ENCODE peak calls at places on chromosomes 1 and 21, in four cellular contexts. B is fibroblast of mammary gland, C is tibial artery, L is Panc1. X is an unnamed sample.

GRCh38 chr1:208936431-208936830 is 647.1 kb upstream of the CAMK1G start:
- DNase-seq in L (no peak), B (no peak), C (no peak), X (no peak)

GRCh38 chr21:34926784-34927548 is 122.1 kb downstream of the RUNX1 start:
- DNase-seq in B (peak), C (peak), L (no peak), X (peak)

GRCh38 chr21:42176864-42177263 is 42.1 kb upstream of the ABCG1 start:
- DNase-seq in L (no peak), B (peak), C (no peak), X (no peak)

GRCh38 chr1:115929846-115930245 is 46.5 kb upstream of the SLC22A15 start:
- DNase-seq in C (no peak), L (no peak), B (peak), X (peak)

GRCh38 chr1:243748706-243749283 is 101.2 kb downstream of the AKT3 start:
- DNase-seq in L (peak), C (no peak), B (peak), X (peak)

GRCh38 chr1:229253170-229253974 is 17.5 kb upstream of the RAB4A start:
- DNase-seq in C (no peak), B (peak), L (no peak), X (peak)

GRCh38 chr1:64320899-64321624 is 117.6 kb downstream of the UBE2U start:
- DNase-seq in C (no peak), L (no peak), B (peak), X (no peak)

GRCh38 chr1:169779970-169780369 is 14.7 kb downstream of the METTL18 start:
- DNase-seq in C (no peak), L (no peak), B (peak), X (peak)

GRCh38 chr1:19450811-19451564 is 34.4 kb downstream of the CAPZB start:
- DNase-seq in C (peak), L (no peak), B (peak), X (peak)

GRCh38 chr1:52913014-52913413 is 8.5 kb downstream of the ECHDC2 start:
- DNase-seq in B (no peak), C (no peak), L (no peak), X (no peak)

GRCh38 chr1:41859686-41860085 is 59.0 kb downstream of the HIVEP3 start:
- DNase-seq in B (no peak), C (no peak), L (no peak), X (no peak)

GRCh38 chr1:119217429-119217828 is 77.0 kb upstream of the WARS2 start:
- DNase-seq in B (no peak), C (no peak), L (no peak), X (no peak)

GRCh38 chr1:69313118-69313517 is 254.6 kb upstream of the LRRC7 start:
- DNase-seq in B (no peak), C (no peak), L (no peak), X (no peak)

GRCh38 chr1:29753244-29753643 is 516.9 kb downstream of the PTPRU start:
- DNase-seq in L (no peak), C (no peak), B (no peak), X (no peak)

GRCh38 chr1:103942029-103942428 is 192.3 kb downstream of the AMY1C start:
- DNase-seq in L (no peak), B (no peak), C (no peak), X (no peak)

GRCh38 chr1:34770891-34771508 is 10.0 kb upstream of the GJB3 start:
- DNase-seq in C (no peak), B (no peak), L (no peak), X (no peak)

GRCh38 chr1:226209307-226210059 is 14.0 kb upstream of the MIXL1 start:
- DNase-seq in C (no peak), L (no peak), B (no peak), X (no peak)

GRCh38 chr21:39633043-39633442 is 20.3 kb downstream of the B3GALT5 start:
- DNase-seq in C (no peak), L (no peak), B (peak), X (peak)

GRCh38 chr1:87084247-87084836 is 169.9 kb downstream of the HS2ST1 start:
- DNase-seq in B (peak), C (no peak), L (no peak), X (peak)

GRCh38 chr1:208510192-208510952 is 266.2 kb upstream of the PLXNA2 start:
- DNase-seq in B (no peak), L (no peak), C (no peak), X (peak)

GRCh38 chr1:101388904-101389546 is 152.2 kb downstream of the S1PR1 start:
- DNase-seq in C (no peak), B (peak), L (no peak), X (peak)

GRCh38 chr21:41698071-41698470 is 68.8 kb downstream of the RIPK4 start:
- DNase-seq in B (no peak), C (no peak), L (no peak), X (no peak)

GRCh38 chr21:46008893-46009635 is 27.5 kb downstream of the COL6A1 start:
- DNase-seq in B (no peak), L (no peak), C (no peak), X (no peak)

GRCh38 chr21:36470294-36470693 is 9.6 kb downstream of the CLDN14 start:
- DNase-seq in C (no peak), B (no peak), L (no peak), X (peak)

GRCh38 chr1:224879404-224879803 is 50.1 kb upstream of the DNAH14 start:
- DNase-seq in L (no peak), C (no peak), B (peak), X (peak)

GRCh38 chr1:2215329-2215728 is 12.8 kb upstream of the SKI start:
- DNase-seq in B (no peak), C (no peak), L (no peak), X (no peak)

GRCh38 chr1:35725591-35725990 is 6.9 kb upstream of the C1orf216 start:
- DNase-seq in L (no peak), B (peak), C (no peak), X (peak)

GRCh38 chr21:14383596-14384210 is 757 bp upstream of the HSPA13 start:
- DNase-seq in B (peak), C (no peak), L (no peak), X (no peak)

DNA sequence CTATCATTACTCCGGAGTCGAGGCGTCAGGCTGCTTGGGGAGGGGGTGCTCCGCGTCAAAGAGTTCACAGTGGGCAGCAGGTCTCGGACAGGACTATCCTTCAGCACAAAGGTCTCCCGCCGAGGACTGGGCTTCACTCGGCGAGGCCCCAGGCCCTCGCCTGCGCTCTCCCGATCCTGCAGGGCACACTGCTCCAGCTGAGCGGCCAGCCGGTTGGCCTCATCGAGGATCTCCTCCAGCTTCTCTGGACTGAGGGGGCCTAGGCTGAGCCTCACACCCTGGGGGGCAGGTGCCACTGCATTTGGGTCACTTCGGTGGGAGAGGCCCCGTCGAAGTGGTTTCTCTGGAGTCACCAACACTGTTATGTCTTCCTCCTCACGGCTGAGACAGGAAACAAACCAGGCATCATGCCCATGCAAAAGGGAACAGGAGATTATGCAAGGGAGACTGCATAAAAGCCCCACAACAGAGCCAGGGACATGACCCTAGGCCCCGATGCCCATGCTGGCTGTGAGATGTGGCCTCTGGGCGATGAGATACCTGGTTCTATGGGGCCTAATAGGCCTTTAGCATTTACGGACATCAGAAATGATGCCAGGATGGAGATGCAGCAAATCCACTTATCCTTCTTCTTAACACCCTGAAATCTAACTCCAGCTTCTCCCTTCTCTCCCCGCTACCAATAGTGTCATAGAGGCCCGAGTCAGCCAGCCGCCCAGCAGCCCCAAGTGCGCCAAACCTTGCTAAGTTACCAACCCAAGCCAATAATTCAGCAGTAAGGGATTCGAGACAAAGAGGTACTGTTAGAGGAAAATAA is 1.1 kb downstream of the PSRC1 start:
- DNase-seq in B (peak), C (no peak), L (no peak), X (no peak)
- H3K4me3 ChIP-seq in B (peak), C (peak), L (peak), X (peak)

DNA sequence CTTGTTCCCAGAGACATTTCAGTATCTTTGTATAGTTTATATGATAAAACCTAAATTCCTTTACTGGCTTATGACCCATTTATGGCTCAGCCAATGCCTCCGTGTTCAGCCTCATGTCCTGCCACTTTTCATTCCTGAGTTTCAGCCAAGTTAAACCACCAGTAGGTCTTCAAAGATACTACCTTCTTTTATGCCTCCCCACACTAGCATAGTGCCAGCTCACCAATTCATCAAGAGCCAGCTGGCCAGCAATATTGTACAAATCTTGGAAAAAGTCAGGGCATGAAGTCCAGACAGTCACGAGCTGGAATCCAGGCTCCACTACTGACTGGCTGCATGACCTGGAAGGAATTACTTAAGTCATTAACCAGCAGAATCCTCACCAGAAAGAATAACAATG is 446.0 kb downstream of the GPATCH2 start:
- DNase-seq in C (no peak), L (no peak), B (no peak), X (no peak)
- TF ChIP-seq CTCF in C (no peak), L (no peak), B (no peak), X (no peak)

GRCh38 chr1:6419803-6420593 is at the start of gene HES2:
- DNase-seq in L (no peak), C (no peak), B (no peak), X (no peak)

GRCh38 chr1:6420594-6421042 is 899 bp upstream of the HES2 start:
- DNase-seq in C (no peak), B (no peak), L (no peak), X (no peak)

GRCh38 chr1:6417961-6418667 is 1.6 kb downstream of the HES2 start:
- DNase-seq in B (no peak), C (no peak), L (no peak), X (no peak)

GRCh38 chr1:6418668-6419396 is 887 bp downstream of the HES2 start:
- DNase-seq in C (no peak), B (no peak), L (no peak), X (no peak)

DNA sequence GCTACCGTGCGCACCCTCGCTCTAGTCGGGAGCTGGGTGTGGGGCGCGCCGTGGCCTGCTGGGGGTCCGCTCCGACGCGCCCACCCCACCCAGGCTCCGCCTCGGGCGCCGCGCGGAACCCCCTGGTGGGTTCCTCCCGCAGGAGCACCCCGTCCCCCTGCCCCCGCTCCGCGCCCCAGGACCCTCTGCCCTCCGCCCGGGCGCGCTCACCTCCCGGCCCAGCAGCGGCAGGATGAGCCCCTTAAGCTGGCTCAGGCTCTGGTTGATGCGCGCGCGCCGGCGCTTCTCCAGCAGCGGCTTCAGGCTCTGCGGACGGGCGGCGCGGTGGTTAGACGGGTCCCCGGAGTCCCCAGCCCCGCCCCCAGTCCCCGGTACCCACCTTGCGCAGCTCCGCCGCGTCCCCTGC is 319 bp downstream of the HES2 start:
- DNase-seq in L (no peak), C (no peak), B (no peak), X (no peak)
- H3K4me3 ChIP-seq in L (peak), C (peak), B (no peak), X (peak)

GRCh38 chr1:223345720-223346119 is 18.3 kb downstream of the SUSD4 start:
- DNase-seq in C (no peak), L (no peak), B (no peak), X (no peak)
- TF ChIP-seq CTCF in C (no peak), L (no peak), B (no peak), X (no peak)

GRCh38 chr1:147072371-147073061 is 99.8 kb downstream of the PRKAB2 start:
- DNase-seq in C (no peak), L (no peak), B (no peak), X (no peak)
- H3K4me3 ChIP-seq in C (peak), L (no peak), B (peak), X (peak)

DNA sequence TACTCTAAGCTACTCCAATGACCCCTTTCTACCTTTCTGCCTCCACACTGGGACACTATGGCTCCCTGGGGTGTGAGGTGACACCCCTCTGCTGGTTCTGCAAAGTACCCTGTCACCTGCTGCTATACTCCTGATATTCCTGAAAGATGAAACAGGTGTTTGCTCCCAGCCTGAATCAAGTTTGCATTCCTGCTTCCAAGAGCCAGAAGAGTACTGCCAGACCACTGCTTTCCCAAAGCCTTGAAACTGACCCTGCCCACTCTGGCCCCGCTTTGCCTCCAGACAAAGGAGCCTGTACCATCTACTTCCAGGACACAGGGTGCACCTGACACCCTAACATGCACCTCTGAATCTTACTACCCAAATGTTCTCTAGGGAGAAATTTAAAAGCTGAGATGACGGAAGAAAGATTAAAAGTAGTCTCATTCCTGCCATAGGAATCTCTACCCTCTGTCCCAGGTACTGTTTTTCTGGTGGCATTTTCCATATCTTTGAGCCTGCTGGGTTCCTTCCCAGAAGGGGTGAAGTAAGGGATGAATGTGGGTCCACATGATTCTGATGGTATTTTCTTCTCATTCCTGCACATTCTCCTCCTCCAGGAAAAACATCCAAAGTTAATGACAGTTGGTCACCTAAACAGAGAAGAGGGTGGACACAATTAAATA is 70.3 kb upstream of the DUSP10 start:
- DNase-seq in L (no peak), B (no peak), C (no peak), X (no peak)
- TF ChIP-seq CTCF in L (no peak), B (no peak), C (no peak), X (no peak)

DNA sequence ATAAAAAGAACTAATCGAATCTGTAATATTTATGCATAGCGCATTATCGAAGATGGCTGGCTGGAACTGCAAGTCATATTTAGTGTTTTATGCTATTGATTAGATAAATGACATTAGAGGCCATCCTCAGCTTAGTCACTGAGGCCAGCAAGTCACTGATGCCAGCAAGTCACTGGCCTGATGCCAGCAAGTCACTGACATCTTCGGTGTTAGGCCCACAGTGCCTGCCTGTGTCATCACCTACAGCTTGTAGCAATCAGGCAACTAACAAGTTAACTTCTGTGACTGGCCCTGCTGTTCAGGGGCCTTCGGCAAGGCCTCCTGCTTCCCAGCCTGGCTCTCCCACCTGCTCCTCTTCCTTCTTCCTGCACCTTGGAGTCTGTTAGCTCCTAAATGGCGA is 65.6 kb upstream of the SCCPDH start:
- DNase-seq in B (peak), C (no peak), L (no peak), X (no peak)
- H3K4me3 ChIP-seq in B (no peak), C (no peak), L (no peak), X (no peak)

GRCh38 chr1:7207875-7208646 is 422.8 kb downstream of the CAMTA1 start:
- DNase-seq in L (no peak), C (no peak), B (peak), X (peak)
- TF ChIP-seq CTCF in L (peak), C (peak), B (peak), X (peak)

GRCh38 chr1:10530756-10531155 is 56.0 kb downstream of the PEX14 start:
- DNase-seq in C (no peak), B (no peak), L (no peak), X (peak)

GRCh38 chr1:10532357-10532756 is 57.6 kb downstream of the PEX14 start:
- DNase-seq in C (no peak), L (no peak), B (no peak), X (no peak)

GRCh38 chr1:10537082-10537766 is 62.5 kb downstream of the PEX14 start:
- DNase-seq in B (no peak), L (no peak), C (no peak), X (no peak)

GRCh38 chr1:10536133-10536768 is 61.5 kb downstream of the PEX14 start:
- DNase-seq in C (no peak), B (no peak), L (no peak), X (no peak)

DNA sequence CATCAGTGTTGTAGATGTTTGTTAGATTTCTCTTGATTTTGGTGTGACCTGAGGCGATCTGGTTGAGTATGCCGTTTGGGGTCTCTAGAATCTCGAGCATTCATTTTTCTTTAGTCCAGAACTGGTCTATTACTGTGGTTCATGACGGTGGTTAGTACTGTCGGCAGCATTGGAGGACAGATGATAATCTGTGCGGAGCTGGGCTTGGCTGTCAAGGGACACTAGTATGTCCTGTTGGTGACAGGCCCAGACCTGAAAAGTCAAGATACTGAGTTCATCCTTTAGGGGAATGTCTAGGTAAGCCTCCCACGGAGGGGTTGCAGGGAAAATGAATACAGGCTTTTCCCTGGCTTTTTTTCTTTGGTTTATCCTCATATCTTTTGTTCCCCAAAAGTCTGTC is 59.8 kb downstream of the PEX14 start:
- DNase-seq in B (no peak), C (no peak), L (no peak), X (no peak)
- H3K4me3 ChIP-seq in B (no peak), C (no peak), L (no peak), X (no peak)

X was measured in astrocyte of the spinal cord.